ENCODE peak calls at places on chromosomes 7 and 10, in ten cellular contexts. B, G, C, I, F, S, Q, U, J and T are unnamed samples.
A peak's percentile ranks its signal among the peaks of the same experiment; 100 is the strongest.

GRCh38 chr10:29687411-29688160 is 52.8 kb upstream of the SVIL start:
- DNase-seq in B (no peak), G (no peak), C (no peak), I (no peak), F (no peak), S (no peak), Q (no peak), U (peak; percentile 74), J (peak; percentile 27), T (peak; percentile 63)

GRCh38 chr7:91330378-91331295 is 66.4 kb downstream of the FZD1 start:
- DNase-seq in B (no peak), G (no peak), C (no peak), I (no peak), F (no peak), S (no peak), Q (no peak), U (peak; percentile 69), J (peak; percentile 12), T (no peak)

GRCh38 chr7:41711283-41712064 is 8.6 kb upstream of the INHBA start:
- DNase-seq in B (peak; percentile 63), G (peak; percentile 51), C (peak; percentile 36), I (no peak), F (no peak), S (peak; percentile 62), Q (no peak), U (no peak), J (peak; percentile 49), T (peak; percentile 55)

GRCh38 chr10:35453855-35454532 is 117.7 kb downstream of the CCNY start:
- DNase-seq in B (no peak), G (no peak), C (no peak), I (no peak), F (no peak), S (no peak), Q (no peak), U (peak; percentile 69), J (peak; percentile 88), T (no peak)

GRCh38 chr7:113421696-113422330 is 303.5 kb upstream of the SMIM30 start:
- DNase-seq in B (peak; percentile 76), G (peak; percentile 85), C (peak; percentile 69), I (peak; percentile 48), F (peak; percentile 77), S (peak; percentile 89), Q (peak; percentile 74), U (peak; percentile 76), J (peak; percentile 91), T (peak; percentile 67)

GRCh38 chr10:126972622-126973414 is 67.6 kb downstream of the DOCK1 start:
- DNase-seq in B (peak; percentile 27), G (no peak), C (no peak), I (no peak), F (peak; percentile 67), S (no peak), Q (no peak), U (no peak), J (peak; percentile 91), T (no peak)

GRCh38 chr10:95350830-95351228 is 60.0 kb upstream of the PDLIM1 start:
- DNase-seq in B (no peak), G (no peak), C (peak; percentile 55), I (no peak), F (no peak), S (no peak), Q (no peak), U (no peak), J (no peak), T (no peak)

GRCh38 chr7:20075992-20076813 is 141.0 kb downstream of the MACC1 start:
- DNase-seq in B (no peak), G (no peak), C (no peak), I (no peak), F (no peak), S (no peak), Q (no peak), U (no peak), J (no peak), T (no peak)

GRCh38 chr10:28985137-28985885 is 303.6 kb upstream of the LYZL1 start:
- DNase-seq in B (no peak), G (no peak), C (no peak), I (no peak), F (no peak), S (no peak), Q (no peak), U (no peak), J (no peak), T (no peak)

GRCh38 chr10:31896972-31897384 is 31.7 kb downstream of the ARHGAP12 start:
- DNase-seq in B (no peak), G (no peak), C (no peak), I (no peak), F (no peak), S (no peak), Q (no peak), U (no peak), J (peak; percentile 77), T (no peak)

GRCh38 chr7:131400833-131401593 is 73.3 kb downstream of the MKLN1 start:
- DNase-seq in B (no peak), G (no peak), C (no peak), I (no peak), F (no peak), S (no peak), Q (no peak), U (peak; percentile 23), J (peak; percentile 46), T (no peak)

GRCh38 chr10:48240196-48240595 is 34.3 kb downstream of the FRMPD2 start:
- DNase-seq in B (no peak), G (no peak), C (no peak), I (no peak), F (no peak), S (no peak), Q (no peak), U (no peak), J (no peak), T (no peak)

GRCh38 chr7:75596727-75597614 is 104.9 kb downstream of the SPDYE5 start:
- DNase-seq in B (no peak), G (no peak), C (no peak), I (no peak), F (no peak), S (no peak), Q (no peak), U (no peak), J (peak; percentile 27), T (no peak)

GRCh38 chr7:36278767-36279171 is 110.9 kb upstream of the ANLN start:
- DNase-seq in B (no peak), G (no peak), C (no peak), I (no peak), F (peak; percentile 66), S (no peak), Q (no peak), U (no peak), J (peak; percentile 67), T (no peak)

GRCh38 chr7:112876877-112877276 is 86.7 kb upstream of the TMEM168 start:
- DNase-seq in B (no peak), G (no peak), C (no peak), I (no peak), F (no peak), S (no peak), Q (no peak), U (peak; percentile 38), J (peak; percentile 13), T (no peak)

GRCh38 chr10:110165239-110165638 is 42.2 kb upstream of the MXI1 start:
- DNase-seq in B (no peak), G (no peak), C (no peak), I (no peak), F (no peak), S (no peak), Q (no peak), U (no peak), J (no peak), T (no peak)